ENCODE peak calls at places on chromosome 14, in four cellular contexts. One of them, this sample, is unnamed.

GRCh38 chr14:45133683-45134050 is 614 bp downstream of the FKBP3 start:
- DNase-seq in Caki2: peak; percentile 4
- DNase-seq in T-helper 9 cell: no peak
- DNase-seq in iPS-NIHi11: no peak
- DNase-seq in this sample: no peak

GRCh38 chr14:74346341-74346740 is 1.9 kb upstream of the VRTN start:
- DNase-seq in Caki2: no peak
- DNase-seq in T-helper 9 cell: no peak
- DNase-seq in iPS-NIHi11: no peak
- DNase-seq in this sample: no peak

GRCh38 chr14:89399594-89400068 is 17.4 kb downstream of the FOXN3 start:
- DNase-seq in Caki2: peak; percentile 21
- DNase-seq in T-helper 9 cell: no peak
- DNase-seq in iPS-NIHi11: peak; percentile 74
- DNase-seq in this sample: peak; percentile 58

GRCh38 chr14:30242742-30243141 is 315.1 kb upstream of the PRKD1 start:
- DNase-seq in Caki2: no peak
- DNase-seq in T-helper 9 cell: no peak
- DNase-seq in iPS-NIHi11: no peak
- DNase-seq in this sample: no peak

GRCh38 chr14:58298880-58299664 is 717 bp downstream of the ARID4A start:
- DNase-seq in Caki2: no peak
- DNase-seq in T-helper 9 cell: peak; percentile 28
- DNase-seq in iPS-NIHi11: peak; percentile 52
- DNase-seq in this sample: peak; percentile 37

GRCh38 chr14:70664698-70665447 is 23.2 kb downstream of the TTC9 start:
- DNase-seq in Caki2: no peak
- DNase-seq in T-helper 9 cell: no peak
- DNase-seq in iPS-NIHi11: no peak
- DNase-seq in this sample: no peak

GRCh38 chr14:54674342-54674741 is 107.4 kb downstream of the SAMD4A start:
- DNase-seq in Caki2: no peak
- DNase-seq in T-helper 9 cell: no peak
- DNase-seq in iPS-NIHi11: no peak
- DNase-seq in this sample: no peak

GRCh38 chr14:51002406-51002984 is 58.2 kb upstream of the PYGL start:
- DNase-seq in Caki2: no peak
- DNase-seq in T-helper 9 cell: no peak
- DNase-seq in iPS-NIHi11: no peak
- DNase-seq in this sample: no peak

GRCh38 chr14:59283380-59283779 is 94.9 kb downstream of the DAAM1 start:
- DNase-seq in Caki2: peak; percentile 35
- DNase-seq in T-helper 9 cell: no peak
- DNase-seq in iPS-NIHi11: no peak
- DNase-seq in this sample: no peak

GRCh38 chr14:95432152-95433093 is 84.0 kb downstream of the SYNE3 start:
- DNase-seq in Caki2: peak; percentile 3
- DNase-seq in T-helper 9 cell: no peak
- DNase-seq in iPS-NIHi11: peak; percentile 90
- DNase-seq in this sample: peak; percentile 76

GRCh38 chr14:51035611-51036192 is 59.2 kb downstream of the TRIM9 start:
- DNase-seq in Caki2: no peak
- DNase-seq in T-helper 9 cell: no peak
- DNase-seq in iPS-NIHi11: no peak
- DNase-seq in this sample: no peak

GRCh38 chr14:99950191-99950590 is 115.0 kb upstream of the EVL start:
- DNase-seq in Caki2: no peak
- DNase-seq in T-helper 9 cell: no peak
- DNase-seq in iPS-NIHi11: no peak
- DNase-seq in this sample: no peak

GRCh38 chr14:52934762-52935161 is 16.1 kb downstream of the FERMT2 start:
- DNase-seq in Caki2: no peak
- DNase-seq in T-helper 9 cell: no peak
- DNase-seq in iPS-NIHi11: no peak
- DNase-seq in this sample: no peak

GRCh38 chr14:97172644-97173043 is 375.5 kb downstream of the VRK1 start:
- DNase-seq in Caki2: no peak
- DNase-seq in T-helper 9 cell: no peak
- DNase-seq in iPS-NIHi11: no peak
- DNase-seq in this sample: no peak

GRCh38 chr14:68658029-68658509 is 134.8 kb downstream of the ZFP36L1 start:
- DNase-seq in Caki2: no peak
- DNase-seq in T-helper 9 cell: no peak
- DNase-seq in iPS-NIHi11: no peak
- DNase-seq in this sample: no peak

GRCh38 chr14:48665077-48665784 is 920.9 kb downstream of the RPS29 start:
- DNase-seq in Caki2: no peak
- DNase-seq in T-helper 9 cell: no peak
- DNase-seq in iPS-NIHi11: no peak
- DNase-seq in this sample: no peak

GRCh38 chr14:89498836-89499235 is 81.8 kb upstream of the FOXN3 start:
- DNase-seq in Caki2: no peak
- DNase-seq in T-helper 9 cell: no peak
- DNase-seq in iPS-NIHi11: no peak
- DNase-seq in this sample: no peak

GRCh38 chr14:67837011-67837624 is 17.5 kb downstream of the RAD51B start:
- DNase-seq in Caki2: peak; percentile 67
- DNase-seq in T-helper 9 cell: peak; percentile 47
- DNase-seq in iPS-NIHi11: peak; percentile 26
- DNase-seq in this sample: peak; percentile 19

GRCh38 chr14:101781240-101782061 is 19.9 kb downstream of the PPP2R5C start:
- DNase-seq in Caki2: no peak
- DNase-seq in T-helper 9 cell: peak; percentile 28
- DNase-seq in iPS-NIHi11: peak; percentile 29
- DNase-seq in this sample: peak; percentile 22

GRCh38 chr14:80202888-80203562 is 8.3 kb downstream of the DIO2 start:
- DNase-seq in Caki2: no peak
- DNase-seq in T-helper 9 cell: no peak
- DNase-seq in iPS-NIHi11: peak; percentile 60
- DNase-seq in this sample: peak; percentile 79

GRCh38 chr14:30906752-30907658 is 32.6 kb downstream of the COCH start:
- DNase-seq in Caki2: peak; percentile 3
- DNase-seq in T-helper 9 cell: no peak
- DNase-seq in iPS-NIHi11: no peak
- DNase-seq in this sample: no peak

GRCh38 chr14:100850841-100851585 is 25.1 kb downstream of the MEG3 start:
- DNase-seq in Caki2: peak; percentile 19
- DNase-seq in T-helper 9 cell: peak; percentile 76
- DNase-seq in iPS-NIHi11: peak; percentile 85
- DNase-seq in this sample: peak; percentile 79

GRCh38 chr14:104639889-104640548 is 35.4 kb upstream of the TMEM179 start:
- DNase-seq in Caki2: peak; percentile 27
- DNase-seq in T-helper 9 cell: peak; percentile 16
- DNase-seq in iPS-NIHi11: peak; percentile 96
- DNase-seq in this sample: peak; percentile 89